ENCODE peak calls at places on chromosomes 12 and 14, in seven cellular contexts. One of them, this sample, is unnamed.

GRCh38 chr12:110590806-110591326 is 7.7 kb upstream of the PPTC7 start:
- DNase-seq in cardiac fibroblast: peak
- DNase-seq in mucosa of descending colon: no peak
- DNase-seq in CD4-positive, CD25-positive, alpha-beta regulatory T cell: peak
- DNase-seq in ascending aorta: no peak
- DNase-seq in OCI-LY7: peak
- DNase-seq in K562: no peak
- DNase-seq in this sample: no peak

GRCh38 chr12:49049566-49050224 is 10.9 kb downstream of the KMT2D start:
- DNase-seq in ascending aorta: no peak
- DNase-seq in cardiac fibroblast: peak
- DNase-seq in K562: no peak
- DNase-seq in OCI-LY7: no peak
- DNase-seq in mucosa of descending colon: no peak
- DNase-seq in CD4-positive, CD25-positive, alpha-beta regulatory T cell: no peak
- DNase-seq in this sample: no peak

GRCh38 chr14:81276699-81277069 is 55.9 kb upstream of the GTF2A1 start:
- DNase-seq in OCI-LY7: no peak
- DNase-seq in ascending aorta: no peak
- DNase-seq in CD4-positive, CD25-positive, alpha-beta regulatory T cell: no peak
- DNase-seq in mucosa of descending colon: no peak
- DNase-seq in cardiac fibroblast: no peak
- DNase-seq in K562: no peak
- DNase-seq in this sample: no peak

GRCh38 chr14:66610154-66610563 is 102.2 kb downstream of the GPHN start:
- DNase-seq in K562: peak
- DNase-seq in OCI-LY7: peak
- DNase-seq in ascending aorta: no peak
- DNase-seq in mucosa of descending colon: no peak
- DNase-seq in cardiac fibroblast: peak
- DNase-seq in CD4-positive, CD25-positive, alpha-beta regulatory T cell: peak
- DNase-seq in this sample: no peak

GRCh38 chr14:65290830-65291229 is 121.7 kb upstream of the FUT8 start:
- DNase-seq in mucosa of descending colon: no peak
- DNase-seq in cardiac fibroblast: peak
- DNase-seq in ascending aorta: no peak
- DNase-seq in OCI-LY7: no peak
- DNase-seq in K562: no peak
- DNase-seq in CD4-positive, CD25-positive, alpha-beta regulatory T cell: no peak
- DNase-seq in this sample: no peak

GRCh38 chr12:52091869-52092268 is 12.4 kb downstream of the SMIM41 start:
- DNase-seq in ascending aorta: no peak
- DNase-seq in mucosa of descending colon: no peak
- DNase-seq in K562: no peak
- DNase-seq in CD4-positive, CD25-positive, alpha-beta regulatory T cell: no peak
- DNase-seq in OCI-LY7: no peak
- DNase-seq in cardiac fibroblast: no peak
- DNase-seq in this sample: no peak

GRCh38 chr12:68899251-68899771 is 33.7 kb downstream of the CPM start:
- DNase-seq in CD4-positive, CD25-positive, alpha-beta regulatory T cell: no peak
- DNase-seq in OCI-LY7: no peak
- DNase-seq in cardiac fibroblast: peak
- DNase-seq in K562: no peak
- DNase-seq in mucosa of descending colon: peak
- DNase-seq in ascending aorta: no peak
- DNase-seq in this sample: peak

GRCh38 chr12:50825372-50825838 is 17.3 kb upstream of the TMPRSS12 start:
- DNase-seq in ascending aorta: no peak
- DNase-seq in CD4-positive, CD25-positive, alpha-beta regulatory T cell: peak
- DNase-seq in K562: peak
- DNase-seq in mucosa of descending colon: no peak
- DNase-seq in OCI-LY7: peak
- DNase-seq in cardiac fibroblast: peak
- DNase-seq in this sample: no peak

GRCh38 chr12:116984098-116984497 is 73.3 kb downstream of the FBXW8 start:
- DNase-seq in K562: no peak
- DNase-seq in ascending aorta: no peak
- DNase-seq in cardiac fibroblast: no peak
- DNase-seq in CD4-positive, CD25-positive, alpha-beta regulatory T cell: no peak
- DNase-seq in mucosa of descending colon: no peak
- DNase-seq in OCI-LY7: no peak
- DNase-seq in this sample: no peak

GRCh38 chr14:32826404-32827082 is 112.1 kb upstream of the NPAS3 start:
- DNase-seq in mucosa of descending colon: no peak
- DNase-seq in CD4-positive, CD25-positive, alpha-beta regulatory T cell: no peak
- DNase-seq in K562: no peak
- DNase-seq in cardiac fibroblast: peak
- DNase-seq in OCI-LY7: no peak
- DNase-seq in ascending aorta: no peak
- DNase-seq in this sample: peak

GRCh38 chr14:61184117-61184516 is 97.0 kb downstream of the TMEM30B start:
- DNase-seq in K562: no peak
- DNase-seq in cardiac fibroblast: peak
- DNase-seq in OCI-LY7: no peak
- DNase-seq in mucosa of descending colon: no peak
- DNase-seq in CD4-positive, CD25-positive, alpha-beta regulatory T cell: no peak
- DNase-seq in ascending aorta: no peak
- DNase-seq in this sample: no peak

GRCh38 chr12:71837356-71837755 is 2.2 kb upstream of the TBC1D15 start:
- DNase-seq in cardiac fibroblast: no peak
- DNase-seq in CD4-positive, CD25-positive, alpha-beta regulatory T cell: no peak
- DNase-seq in OCI-LY7: no peak
- DNase-seq in K562: no peak
- DNase-seq in mucosa of descending colon: no peak
- DNase-seq in ascending aorta: no peak
- DNase-seq in this sample: no peak

GRCh38 chr12:71838231-71838630 is 1.3 kb upstream of the TBC1D15 start:
- DNase-seq in CD4-positive, CD25-positive, alpha-beta regulatory T cell: no peak
- DNase-seq in ascending aorta: no peak
- DNase-seq in K562: no peak
- DNase-seq in mucosa of descending colon: no peak
- DNase-seq in OCI-LY7: no peak
- DNase-seq in cardiac fibroblast: no peak
- DNase-seq in this sample: no peak

GRCh38 chr12:71840226-71840847 is 778 bp downstream of the TBC1D15 start:
- DNase-seq in OCI-LY7: no peak
- DNase-seq in cardiac fibroblast: peak
- DNase-seq in CD4-positive, CD25-positive, alpha-beta regulatory T cell: peak
- DNase-seq in mucosa of descending colon: peak
- DNase-seq in K562: peak
- DNase-seq in ascending aorta: no peak
- DNase-seq in this sample: no peak

DNA sequence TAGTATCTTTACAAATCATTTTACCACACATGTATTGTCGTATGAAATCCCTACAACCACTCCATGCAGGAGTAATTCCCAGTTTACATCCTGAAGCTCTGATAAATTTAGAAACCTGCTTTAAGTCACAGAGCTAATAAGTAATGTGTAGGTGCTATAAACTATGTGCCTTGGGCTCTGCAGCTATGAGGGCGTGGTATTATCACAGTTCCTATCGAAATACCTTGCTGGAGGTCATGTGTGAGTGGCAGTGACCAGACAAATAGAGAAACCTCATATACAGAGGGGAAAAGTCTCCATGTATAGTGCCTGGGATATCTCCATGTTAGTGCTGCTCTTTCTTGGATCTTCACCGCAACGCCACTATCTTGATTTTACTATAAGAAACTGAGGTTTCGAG is 898 bp upstream of the TBC1D15 start:
- DNase-seq in K562: no peak
- DNase-seq in ascending aorta: no peak
- DNase-seq in cardiac fibroblast: no peak
- DNase-seq in mucosa of descending colon: no peak
- DNase-seq in OCI-LY7: no peak
- DNase-seq in CD4-positive, CD25-positive, alpha-beta regulatory T cell: no peak
- DNase-seq in this sample: no peak
- H3K4me3 ChIP-seq in K562: no peak
- H3K4me3 ChIP-seq in ascending aorta: peak
- H3K4me3 ChIP-seq in cardiac fibroblast: no peak
- H3K4me3 ChIP-seq in mucosa of descending colon: no peak
- H3K4me3 ChIP-seq in OCI-LY7: peak
- H3K4me3 ChIP-seq in CD4-positive, CD25-positive, alpha-beta regulatory T cell: peak
- H3K4me3 ChIP-seq in this sample: no peak

DNA sequence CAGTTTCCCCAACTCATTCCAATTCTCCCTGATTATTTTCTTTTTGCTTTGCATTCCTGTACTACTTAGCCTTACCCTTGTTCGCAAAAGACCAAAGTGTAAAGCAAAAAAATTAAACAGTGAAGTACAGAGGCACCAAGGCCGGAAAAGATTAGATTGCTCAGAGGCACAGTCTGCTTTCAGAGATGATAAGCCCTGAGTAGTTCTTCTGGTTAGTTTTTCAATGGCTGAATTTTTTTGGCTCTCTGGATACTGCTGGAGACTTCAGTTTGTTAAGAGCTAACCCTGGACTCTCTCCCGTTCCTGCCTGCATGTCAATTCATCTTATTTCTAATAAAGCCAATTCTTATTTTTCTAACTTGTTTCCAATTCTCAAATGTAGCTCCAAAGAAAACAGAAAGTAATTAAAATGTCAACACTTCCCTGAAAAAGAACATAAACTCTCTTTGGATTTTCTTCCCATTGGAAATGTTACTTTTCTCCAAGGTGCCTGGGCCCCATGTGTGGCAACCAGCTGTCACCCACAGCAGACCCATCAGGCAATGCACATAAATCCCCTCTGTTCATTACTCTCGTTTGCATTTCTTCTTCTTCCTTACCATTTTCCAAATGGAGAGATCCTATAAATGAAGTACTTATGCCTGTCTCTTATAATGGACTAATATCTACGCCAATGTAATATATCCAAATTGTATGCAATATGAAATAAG is 142.8 kb downstream of the BTG1 start:
- DNase-seq in K562: peak
- DNase-seq in CD4-positive, CD25-positive, alpha-beta regulatory T cell: no peak
- DNase-seq in mucosa of descending colon: no peak
- DNase-seq in cardiac fibroblast: no peak
- DNase-seq in OCI-LY7: no peak
- DNase-seq in ascending aorta: no peak
- DNase-seq in this sample: no peak
- H3K4me3 ChIP-seq in K562: no peak
- H3K4me3 ChIP-seq in CD4-positive, CD25-positive, alpha-beta regulatory T cell: no peak
- H3K4me3 ChIP-seq in mucosa of descending colon: no peak
- H3K4me3 ChIP-seq in cardiac fibroblast: no peak
- H3K4me3 ChIP-seq in OCI-LY7: no peak
- H3K4me3 ChIP-seq in ascending aorta: no peak
- H3K4me3 ChIP-seq in this sample: no peak

GRCh38 chr14:35866595-35867279 is 40.6 kb downstream of the BRMS1L start:
- DNase-seq in cardiac fibroblast: no peak
- DNase-seq in mucosa of descending colon: no peak
- DNase-seq in ascending aorta: no peak
- DNase-seq in K562: no peak
- DNase-seq in CD4-positive, CD25-positive, alpha-beta regulatory T cell: no peak
- DNase-seq in OCI-LY7: no peak
- DNase-seq in this sample: no peak
- H3K4me3 ChIP-seq in cardiac fibroblast: no peak
- H3K4me3 ChIP-seq in mucosa of descending colon: no peak
- H3K4me3 ChIP-seq in ascending aorta: no peak
- H3K4me3 ChIP-seq in K562: no peak
- H3K4me3 ChIP-seq in CD4-positive, CD25-positive, alpha-beta regulatory T cell: no peak
- H3K4me3 ChIP-seq in OCI-LY7: no peak
- H3K4me3 ChIP-seq in this sample: no peak

GRCh38 chr14:53167602-53168328 is 14.6 kb upstream of the DDHD1 start:
- DNase-seq in mucosa of descending colon: no peak
- DNase-seq in OCI-LY7: no peak
- DNase-seq in ascending aorta: no peak
- DNase-seq in CD4-positive, CD25-positive, alpha-beta regulatory T cell: no peak
- DNase-seq in cardiac fibroblast: peak
- DNase-seq in K562: no peak
- DNase-seq in this sample: no peak
- H3K4me3 ChIP-seq in mucosa of descending colon: no peak
- H3K4me3 ChIP-seq in OCI-LY7: no peak
- H3K4me3 ChIP-seq in ascending aorta: no peak
- H3K4me3 ChIP-seq in CD4-positive, CD25-positive, alpha-beta regulatory T cell: no peak
- H3K4me3 ChIP-seq in cardiac fibroblast: no peak
- H3K4me3 ChIP-seq in K562: no peak
- H3K4me3 ChIP-seq in this sample: no peak

GRCh38 chr14:23567186-23568020 is at the start of gene AP1G2:
- DNase-seq in cardiac fibroblast: peak
- DNase-seq in OCI-LY7: peak
- DNase-seq in ascending aorta: peak
- DNase-seq in K562: peak
- DNase-seq in CD4-positive, CD25-positive, alpha-beta regulatory T cell: peak
- DNase-seq in mucosa of descending colon: peak
- DNase-seq in this sample: peak
- H3K4me3 ChIP-seq in cardiac fibroblast: peak
- H3K4me3 ChIP-seq in OCI-LY7: peak
- H3K4me3 ChIP-seq in ascending aorta: peak
- H3K4me3 ChIP-seq in K562: peak
- H3K4me3 ChIP-seq in CD4-positive, CD25-positive, alpha-beta regulatory T cell: peak
- H3K4me3 ChIP-seq in mucosa of descending colon: peak
- H3K4me3 ChIP-seq in this sample: peak

GRCh38 chr12:47020211-47020821 is 59.1 kb upstream of the PCED1B start:
- DNase-seq in K562: no peak
- DNase-seq in mucosa of descending colon: no peak
- DNase-seq in OCI-LY7: no peak
- DNase-seq in CD4-positive, CD25-positive, alpha-beta regulatory T cell: no peak
- DNase-seq in ascending aorta: no peak
- DNase-seq in cardiac fibroblast: no peak
- DNase-seq in this sample: no peak
- H3K4me3 ChIP-seq in K562: no peak
- H3K4me3 ChIP-seq in mucosa of descending colon: no peak
- H3K4me3 ChIP-seq in OCI-LY7: no peak
- H3K4me3 ChIP-seq in CD4-positive, CD25-positive, alpha-beta regulatory T cell: no peak
- H3K4me3 ChIP-seq in ascending aorta: no peak
- H3K4me3 ChIP-seq in cardiac fibroblast: no peak
- H3K4me3 ChIP-seq in this sample: no peak

GRCh38 chr14:104573930-104574329 is 5.6 kb upstream of the C14orf180 start:
- DNase-seq in K562: peak
- DNase-seq in OCI-LY7: no peak
- DNase-seq in CD4-positive, CD25-positive, alpha-beta regulatory T cell: no peak
- DNase-seq in ascending aorta: no peak
- DNase-seq in cardiac fibroblast: no peak
- DNase-seq in mucosa of descending colon: no peak
- DNase-seq in this sample: no peak
- H3K4me3 ChIP-seq in K562: no peak
- H3K4me3 ChIP-seq in OCI-LY7: no peak
- H3K4me3 ChIP-seq in CD4-positive, CD25-positive, alpha-beta regulatory T cell: no peak
- H3K4me3 ChIP-seq in ascending aorta: no peak
- H3K4me3 ChIP-seq in cardiac fibroblast: no peak
- H3K4me3 ChIP-seq in mucosa of descending colon: no peak
- H3K4me3 ChIP-seq in this sample: no peak